ENCODE peak calls at places on chromosomes 16 and 17, in five cellular contexts. One of them, this sample, is unnamed.

GRCh38 chr16:87032554-87032953 is 284.6 kb downstream of the C16orf95 start:
- DNase-seq in amniotic epithelial cell: no peak
- DNase-seq in amniotic stem cell: no peak
- DNase-seq in activated T-helper 1 cell treated with anti-CD3 and anti-CD28 coated beads, Interleukin-12 subunit alpha, Interleukin-12 subunit beta, Interleukin-2, Interleukin-4 antibody, amounts not matched to agents 30 ng/mL and 10 ng/mL and 1 ng/mL, durations not matched to agents 14 hours and 24 hours and 36 hours: no peak
- DNase-seq in NCI-H1417: no peak
- DNase-seq in this sample: no peak

GRCh38 chr17:7235693-7236665 is 1.7 kb upstream of the DVL2 start:
- DNase-seq in amniotic stem cell: no peak
- DNase-seq in NCI-H1417: no peak
- DNase-seq in activated T-helper 1 cell treated with anti-CD3 and anti-CD28 coated beads, Interleukin-12 subunit alpha, Interleukin-12 subunit beta, Interleukin-2, Interleukin-4 antibody, amounts not matched to agents 30 ng/mL and 10 ng/mL and 1 ng/mL, durations not matched to agents 14 hours and 24 hours and 36 hours: no peak
- DNase-seq in amniotic epithelial cell: peak
- DNase-seq in this sample: no peak

GRCh38 chr16:29645699-29646187 is 17.3 kb upstream of the SPN start:
- DNase-seq in activated T-helper 1 cell treated with anti-CD3 and anti-CD28 coated beads, Interleukin-12 subunit alpha, Interleukin-12 subunit beta, Interleukin-2, Interleukin-4 antibody, amounts not matched to agents 30 ng/mL and 10 ng/mL and 1 ng/mL, durations not matched to agents 14 hours and 24 hours and 36 hours: no peak
- DNase-seq in NCI-H1417: no peak
- DNase-seq in amniotic stem cell: no peak
- DNase-seq in amniotic epithelial cell: peak
- DNase-seq in this sample: peak

GRCh38 chr17:37813753-37814152 is 68.9 kb upstream of the HNF1B start:
- DNase-seq in NCI-H1417: no peak
- DNase-seq in amniotic epithelial cell: peak
- DNase-seq in activated T-helper 1 cell treated with anti-CD3 and anti-CD28 coated beads, Interleukin-12 subunit alpha, Interleukin-12 subunit beta, Interleukin-2, Interleukin-4 antibody, amounts not matched to agents 30 ng/mL and 10 ng/mL and 1 ng/mL, durations not matched to agents 14 hours and 24 hours and 36 hours: no peak
- DNase-seq in amniotic stem cell: peak
- DNase-seq in this sample: peak

GRCh38 chr17:64291268-64291851 is 28.3 kb upstream of the TEX2 start:
- DNase-seq in amniotic stem cell: no peak
- DNase-seq in NCI-H1417: no peak
- DNase-seq in activated T-helper 1 cell treated with anti-CD3 and anti-CD28 coated beads, Interleukin-12 subunit alpha, Interleukin-12 subunit beta, Interleukin-2, Interleukin-4 antibody, amounts not matched to agents 30 ng/mL and 10 ng/mL and 1 ng/mL, durations not matched to agents 14 hours and 24 hours and 36 hours: no peak
- DNase-seq in amniotic epithelial cell: no peak
- DNase-seq in this sample: no peak

GRCh38 chr16:50946098-50946497 is 204.2 kb downstream of the CYLD start:
- DNase-seq in activated T-helper 1 cell treated with anti-CD3 and anti-CD28 coated beads, Interleukin-12 subunit alpha, Interleukin-12 subunit beta, Interleukin-2, Interleukin-4 antibody, amounts not matched to agents 30 ng/mL and 10 ng/mL and 1 ng/mL, durations not matched to agents 14 hours and 24 hours and 36 hours: no peak
- DNase-seq in NCI-H1417: no peak
- DNase-seq in amniotic stem cell: no peak
- DNase-seq in amniotic epithelial cell: no peak
- DNase-seq in this sample: no peak

GRCh38 chr16:89015271-89015859 is 38.4 kb upstream of the CBFA2T3 start:
- DNase-seq in NCI-H1417: no peak
- DNase-seq in amniotic epithelial cell: no peak
- DNase-seq in activated T-helper 1 cell treated with anti-CD3 and anti-CD28 coated beads, Interleukin-12 subunit alpha, Interleukin-12 subunit beta, Interleukin-2, Interleukin-4 antibody, amounts not matched to agents 30 ng/mL and 10 ng/mL and 1 ng/mL, durations not matched to agents 14 hours and 24 hours and 36 hours: no peak
- DNase-seq in amniotic stem cell: no peak
- DNase-seq in this sample: no peak

GRCh38 chr16:30122621-30123160 is 329 bp downstream of the MAPK3 start:
- DNase-seq in NCI-H1417: no peak
- DNase-seq in amniotic epithelial cell: no peak
- DNase-seq in activated T-helper 1 cell treated with anti-CD3 and anti-CD28 coated beads, Interleukin-12 subunit alpha, Interleukin-12 subunit beta, Interleukin-2, Interleukin-4 antibody, amounts not matched to agents 30 ng/mL and 10 ng/mL and 1 ng/mL, durations not matched to agents 14 hours and 24 hours and 36 hours: peak
- DNase-seq in amniotic stem cell: no peak
- DNase-seq in this sample: no peak

GRCh38 chr17:54882371-54882770 is 18.3 kb upstream of the TOM1L1 start:
- DNase-seq in NCI-H1417: no peak
- DNase-seq in amniotic epithelial cell: peak
- DNase-seq in activated T-helper 1 cell treated with anti-CD3 and anti-CD28 coated beads, Interleukin-12 subunit alpha, Interleukin-12 subunit beta, Interleukin-2, Interleukin-4 antibody, amounts not matched to agents 30 ng/mL and 10 ng/mL and 1 ng/mL, durations not matched to agents 14 hours and 24 hours and 36 hours: no peak
- DNase-seq in amniotic stem cell: no peak
- DNase-seq in this sample: no peak

GRCh38 chr17:6392609-6393367 is 42.1 kb downstream of the AIPL1 start:
- DNase-seq in amniotic stem cell: no peak
- DNase-seq in amniotic epithelial cell: no peak
- DNase-seq in NCI-H1417: peak
- DNase-seq in activated T-helper 1 cell treated with anti-CD3 and anti-CD28 coated beads, Interleukin-12 subunit alpha, Interleukin-12 subunit beta, Interleukin-2, Interleukin-4 antibody, amounts not matched to agents 30 ng/mL and 10 ng/mL and 1 ng/mL, durations not matched to agents 14 hours and 24 hours and 36 hours: no peak
- DNase-seq in this sample: no peak

GRCh38 chr17:57747221-57748017 is 2.3 kb upstream of the CCDC182 start:
- DNase-seq in activated T-helper 1 cell treated with anti-CD3 and anti-CD28 coated beads, Interleukin-12 subunit alpha, Interleukin-12 subunit beta, Interleukin-2, Interleukin-4 antibody, amounts not matched to agents 30 ng/mL and 10 ng/mL and 1 ng/mL, durations not matched to agents 14 hours and 24 hours and 36 hours: peak
- DNase-seq in NCI-H1417: peak
- DNase-seq in amniotic epithelial cell: peak
- DNase-seq in amniotic stem cell: peak
- DNase-seq in this sample: peak

GRCh38 chr16:71746442-71747046 is 22.0 kb upstream of the PHLPP2 start:
- DNase-seq in amniotic epithelial cell: peak
- DNase-seq in activated T-helper 1 cell treated with anti-CD3 and anti-CD28 coated beads, Interleukin-12 subunit alpha, Interleukin-12 subunit beta, Interleukin-2, Interleukin-4 antibody, amounts not matched to agents 30 ng/mL and 10 ng/mL and 1 ng/mL, durations not matched to agents 14 hours and 24 hours and 36 hours: no peak
- DNase-seq in amniotic stem cell: no peak
- DNase-seq in NCI-H1417: peak
- DNase-seq in this sample: no peak

GRCh38 chr17:2749058-2749783 is at the start of gene CCDC92B:
- DNase-seq in amniotic stem cell: no peak
- DNase-seq in NCI-H1417: peak
- DNase-seq in activated T-helper 1 cell treated with anti-CD3 and anti-CD28 coated beads, Interleukin-12 subunit alpha, Interleukin-12 subunit beta, Interleukin-2, Interleukin-4 antibody, amounts not matched to agents 30 ng/mL and 10 ng/mL and 1 ng/mL, durations not matched to agents 14 hours and 24 hours and 36 hours: no peak
- DNase-seq in amniotic epithelial cell: no peak
- DNase-seq in this sample: no peak

GRCh38 chr17:20073056-20073979 is 64.2 kb downstream of the SPECC1 start:
- DNase-seq in amniotic stem cell: no peak
- DNase-seq in activated T-helper 1 cell treated with anti-CD3 and anti-CD28 coated beads, Interleukin-12 subunit alpha, Interleukin-12 subunit beta, Interleukin-2, Interleukin-4 antibody, amounts not matched to agents 30 ng/mL and 10 ng/mL and 1 ng/mL, durations not matched to agents 14 hours and 24 hours and 36 hours: no peak
- DNase-seq in NCI-H1417: no peak
- DNase-seq in amniotic epithelial cell: peak
- DNase-seq in this sample: no peak

GRCh38 chr16:46972429-46972970 is 974 bp downstream of the DNAJA2 start:
- DNase-seq in amniotic stem cell: no peak
- DNase-seq in activated T-helper 1 cell treated with anti-CD3 and anti-CD28 coated beads, Interleukin-12 subunit alpha, Interleukin-12 subunit beta, Interleukin-2, Interleukin-4 antibody, amounts not matched to agents 30 ng/mL and 10 ng/mL and 1 ng/mL, durations not matched to agents 14 hours and 24 hours and 36 hours: no peak
- DNase-seq in NCI-H1417: no peak
- DNase-seq in amniotic epithelial cell: peak
- DNase-seq in this sample: peak

GRCh38 chr17:59165933-59166342 is 10.4 kb downstream of the PRR11 start:
- DNase-seq in activated T-helper 1 cell treated with anti-CD3 and anti-CD28 coated beads, Interleukin-12 subunit alpha, Interleukin-12 subunit beta, Interleukin-2, Interleukin-4 antibody, amounts not matched to agents 30 ng/mL and 10 ng/mL and 1 ng/mL, durations not matched to agents 14 hours and 24 hours and 36 hours: no peak
- DNase-seq in amniotic epithelial cell: peak
- DNase-seq in NCI-H1417: no peak
- DNase-seq in amniotic stem cell: no peak
- DNase-seq in this sample: no peak

GRCh38 chr17:5788266-5788900 is 204.1 kb upstream of the NLRP1 start:
- DNase-seq in NCI-H1417: no peak
- DNase-seq in amniotic epithelial cell: no peak
- DNase-seq in activated T-helper 1 cell treated with anti-CD3 and anti-CD28 coated beads, Interleukin-12 subunit alpha, Interleukin-12 subunit beta, Interleukin-2, Interleukin-4 antibody, amounts not matched to agents 30 ng/mL and 10 ng/mL and 1 ng/mL, durations not matched to agents 14 hours and 24 hours and 36 hours: no peak
- DNase-seq in amniotic stem cell: peak
- DNase-seq in this sample: no peak

GRCh38 chr17:17041018-17041521 is 1.2 kb upstream of the MPRIP start:
- DNase-seq in amniotic stem cell: no peak
- DNase-seq in activated T-helper 1 cell treated with anti-CD3 and anti-CD28 coated beads, Interleukin-12 subunit alpha, Interleukin-12 subunit beta, Interleukin-2, Interleukin-4 antibody, amounts not matched to agents 30 ng/mL and 10 ng/mL and 1 ng/mL, durations not matched to agents 14 hours and 24 hours and 36 hours: no peak
- DNase-seq in NCI-H1417: peak
- DNase-seq in amniotic epithelial cell: no peak
- DNase-seq in this sample: no peak

GRCh38 chr17:78114831-78115723 is 13.5 kb downstream of the TMC6 start:
- DNase-seq in amniotic epithelial cell: peak
- DNase-seq in amniotic stem cell: no peak
- DNase-seq in NCI-H1417: no peak
- DNase-seq in activated T-helper 1 cell treated with anti-CD3 and anti-CD28 coated beads, Interleukin-12 subunit alpha, Interleukin-12 subunit beta, Interleukin-2, Interleukin-4 antibody, amounts not matched to agents 30 ng/mL and 10 ng/mL and 1 ng/mL, durations not matched to agents 14 hours and 24 hours and 36 hours: no peak
- DNase-seq in this sample: no peak

GRCh38 chr16:73113326-73113720 is 65.4 kb upstream of the ZFHX3 start:
- DNase-seq in activated T-helper 1 cell treated with anti-CD3 and anti-CD28 coated beads, Interleukin-12 subunit alpha, Interleukin-12 subunit beta, Interleukin-2, Interleukin-4 antibody, amounts not matched to agents 30 ng/mL and 10 ng/mL and 1 ng/mL, durations not matched to agents 14 hours and 24 hours and 36 hours: no peak
- DNase-seq in NCI-H1417: no peak
- DNase-seq in amniotic epithelial cell: peak
- DNase-seq in amniotic stem cell: no peak
- DNase-seq in this sample: no peak

GRCh38 chr17:72063262-72063661 is 57.6 kb upstream of the SOX9 start:
- DNase-seq in NCI-H1417: peak
- DNase-seq in activated T-helper 1 cell treated with anti-CD3 and anti-CD28 coated beads, Interleukin-12 subunit alpha, Interleukin-12 subunit beta, Interleukin-2, Interleukin-4 antibody, amounts not matched to agents 30 ng/mL and 10 ng/mL and 1 ng/mL, durations not matched to agents 14 hours and 24 hours and 36 hours: no peak
- DNase-seq in amniotic stem cell: no peak
- DNase-seq in amniotic epithelial cell: no peak
- DNase-seq in this sample: no peak

GRCh38 chr16:23452221-23452571 is 793 bp downstream of the COG7 start:
- DNase-seq in amniotic epithelial cell: no peak
- DNase-seq in NCI-H1417: no peak
- DNase-seq in amniotic stem cell: no peak
- DNase-seq in activated T-helper 1 cell treated with anti-CD3 and anti-CD28 coated beads, Interleukin-12 subunit alpha, Interleukin-12 subunit beta, Interleukin-2, Interleukin-4 antibody, amounts not matched to agents 30 ng/mL and 10 ng/mL and 1 ng/mL, durations not matched to agents 14 hours and 24 hours and 36 hours: no peak
- DNase-seq in this sample: no peak

GRCh38 chr17:37062036-37062435 is 113.3 kb downstream of the AATF start:
- DNase-seq in amniotic epithelial cell: no peak
- DNase-seq in amniotic stem cell: no peak
- DNase-seq in activated T-helper 1 cell treated with anti-CD3 and anti-CD28 coated beads, Interleukin-12 subunit alpha, Interleukin-12 subunit beta, Interleukin-2, Interleukin-4 antibody, amounts not matched to agents 30 ng/mL and 10 ng/mL and 1 ng/mL, durations not matched to agents 14 hours and 24 hours and 36 hours: no peak
- DNase-seq in NCI-H1417: peak
- DNase-seq in this sample: no peak

GRCh38 chr16:84013787-84014569 is 28.6 kb downstream of the SLC38A8 start:
- DNase-seq in NCI-H1417: peak
- DNase-seq in amniotic stem cell: no peak
- DNase-seq in amniotic epithelial cell: peak
- DNase-seq in activated T-helper 1 cell treated with anti-CD3 and anti-CD28 coated beads, Interleukin-12 subunit alpha, Interleukin-12 subunit beta, Interleukin-2, Interleukin-4 antibody, amounts not matched to agents 30 ng/mL and 10 ng/mL and 1 ng/mL, durations not matched to agents 14 hours and 24 hours and 36 hours: peak
- DNase-seq in this sample: peak

GRCh38 chr17:76659928-76660614 is 16.5 kb upstream of the ST6GALNAC1 start:
- DNase-seq in amniotic epithelial cell: peak
- DNase-seq in activated T-helper 1 cell treated with anti-CD3 and anti-CD28 coated beads, Interleukin-12 subunit alpha, Interleukin-12 subunit beta, Interleukin-2, Interleukin-4 antibody, amounts not matched to agents 30 ng/mL and 10 ng/mL and 1 ng/mL, durations not matched to agents 14 hours and 24 hours and 36 hours: no peak
- DNase-seq in amniotic stem cell: no peak
- DNase-seq in NCI-H1417: no peak
- DNase-seq in this sample: no peak

GRCh38 chr17:22303096-22303495 is 610.8 kb downstream of the KCNJ18 start:
- DNase-seq in amniotic epithelial cell: no peak
- DNase-seq in activated T-helper 1 cell treated with anti-CD3 and anti-CD28 coated beads, Interleukin-12 subunit alpha, Interleukin-12 subunit beta, Interleukin-2, Interleukin-4 antibody, amounts not matched to agents 30 ng/mL and 10 ng/mL and 1 ng/mL, durations not matched to agents 14 hours and 24 hours and 36 hours: no peak
- DNase-seq in amniotic stem cell: no peak
- DNase-seq in NCI-H1417: no peak
- DNase-seq in this sample: no peak

GRCh38 chr16:78788276-78788675 is 688.8 kb downstream of the WWOX start:
- DNase-seq in amniotic stem cell: no peak
- DNase-seq in activated T-helper 1 cell treated with anti-CD3 and anti-CD28 coated beads, Interleukin-12 subunit alpha, Interleukin-12 subunit beta, Interleukin-2, Interleukin-4 antibody, amounts not matched to agents 30 ng/mL and 10 ng/mL and 1 ng/mL, durations not matched to agents 14 hours and 24 hours and 36 hours: no peak
- DNase-seq in amniotic epithelial cell: no peak
- DNase-seq in NCI-H1417: no peak
- DNase-seq in this sample: no peak

GRCh38 chr17:59372138-59372751 is 40.8 kb downstream of the YPEL2 start:
- DNase-seq in NCI-H1417: no peak
- DNase-seq in activated T-helper 1 cell treated with anti-CD3 and anti-CD28 coated beads, Interleukin-12 subunit alpha, Interleukin-12 subunit beta, Interleukin-2, Interleukin-4 antibody, amounts not matched to agents 30 ng/mL and 10 ng/mL and 1 ng/mL, durations not matched to agents 14 hours and 24 hours and 36 hours: no peak
- DNase-seq in amniotic stem cell: no peak
- DNase-seq in amniotic epithelial cell: peak
- DNase-seq in this sample: no peak

GRCh38 chr17:64133546-64134215 is 3.7 kb upstream of the ERN1 start:
- DNase-seq in activated T-helper 1 cell treated with anti-CD3 and anti-CD28 coated beads, Interleukin-12 subunit alpha, Interleukin-12 subunit beta, Interleukin-2, Interleukin-4 antibody, amounts not matched to agents 30 ng/mL and 10 ng/mL and 1 ng/mL, durations not matched to agents 14 hours and 24 hours and 36 hours: no peak
- DNase-seq in NCI-H1417: peak
- DNase-seq in amniotic stem cell: peak
- DNase-seq in amniotic epithelial cell: peak
- DNase-seq in this sample: no peak

GRCh38 chr17:75334723-75335122 is 45.5 kb upstream of the SLC25A19 start:
- DNase-seq in amniotic stem cell: no peak
- DNase-seq in activated T-helper 1 cell treated with anti-CD3 and anti-CD28 coated beads, Interleukin-12 subunit alpha, Interleukin-12 subunit beta, Interleukin-2, Interleukin-4 antibody, amounts not matched to agents 30 ng/mL and 10 ng/mL and 1 ng/mL, durations not matched to agents 14 hours and 24 hours and 36 hours: no peak
- DNase-seq in NCI-H1417: no peak
- DNase-seq in amniotic epithelial cell: no peak
- DNase-seq in this sample: no peak

GRCh38 chr17:55454906-55455474 is 33.4 kb upstream of the MMD start:
- DNase-seq in NCI-H1417: no peak
- DNase-seq in amniotic stem cell: no peak
- DNase-seq in amniotic epithelial cell: peak
- DNase-seq in activated T-helper 1 cell treated with anti-CD3 and anti-CD28 coated beads, Interleukin-12 subunit alpha, Interleukin-12 subunit beta, Interleukin-2, Interleukin-4 antibody, amounts not matched to agents 30 ng/mL and 10 ng/mL and 1 ng/mL, durations not matched to agents 14 hours and 24 hours and 36 hours: no peak
- DNase-seq in this sample: no peak

GRCh38 chr16:82135844-82136243 is 34.2 kb downstream of the MPHOSPH6 start:
- DNase-seq in activated T-helper 1 cell treated with anti-CD3 and anti-CD28 coated beads, Interleukin-12 subunit alpha, Interleukin-12 subunit beta, Interleukin-2, Interleukin-4 antibody, amounts not matched to agents 30 ng/mL and 10 ng/mL and 1 ng/mL, durations not matched to agents 14 hours and 24 hours and 36 hours: no peak
- DNase-seq in amniotic epithelial cell: no peak
- DNase-seq in NCI-H1417: no peak
- DNase-seq in amniotic stem cell: no peak
- DNase-seq in this sample: no peak

GRCh38 chr16:55615071-55615470 is 40.7 kb upstream of the SLC6A2 start:
- DNase-seq in NCI-H1417: no peak
- DNase-seq in amniotic stem cell: no peak
- DNase-seq in amniotic epithelial cell: no peak
- DNase-seq in activated T-helper 1 cell treated with anti-CD3 and anti-CD28 coated beads, Interleukin-12 subunit alpha, Interleukin-12 subunit beta, Interleukin-2, Interleukin-4 antibody, amounts not matched to agents 30 ng/mL and 10 ng/mL and 1 ng/mL, durations not matched to agents 14 hours and 24 hours and 36 hours: no peak
- DNase-seq in this sample: no peak

GRCh38 chr16:68492151-68492500 is 43.8 kb upstream of the SMPD3 start:
- DNase-seq in amniotic stem cell: no peak
- DNase-seq in NCI-H1417: no peak
- DNase-seq in activated T-helper 1 cell treated with anti-CD3 and anti-CD28 coated beads, Interleukin-12 subunit alpha, Interleukin-12 subunit beta, Interleukin-2, Interleukin-4 antibody, amounts not matched to agents 30 ng/mL and 10 ng/mL and 1 ng/mL, durations not matched to agents 14 hours and 24 hours and 36 hours: no peak
- DNase-seq in amniotic epithelial cell: no peak
- DNase-seq in this sample: no peak